ENCODE peak calls at places on chromosome 21, in seven cellular contexts. F is tibial artery, U is prostate gland, Y is body of pancreas, H is adrenal gland, L is PC-9, T is tibial nerve. M is an unnamed sample.

GRCh38 chr21:36887983-36888382 is 78.5 kb downstream of the HLCS start:
- DNase-seq in L (no peak), T (no peak), U (no peak), H (no peak), Y (no peak), F (no peak), M (no peak)

GRCh38 chr21:35925497-35925896 is 134.8 kb downstream of the SETD4 start:
- DNase-seq in T (no peak), H (peak; percentile 65), L (no peak), F (no peak), Y (peak; percentile 77), U (peak; percentile 20), M (peak; percentile 8)

GRCh38 chr21:19684328-19684727 is 1280.7 kb upstream of the TMPRSS15 start:
- DNase-seq in L (no peak), U (no peak), T (no peak), H (no peak), F (no peak), Y (no peak), M (no peak)

GRCh38 chr21:37204580-37204979 is 62.6 kb downstream of the VPS26C start:
- DNase-seq in Y (no peak), U (no peak), H (no peak), F (no peak), T (no peak), L (no peak), M (no peak)

GRCh38 chr21:31665397-31665796 is 5.9 kb downstream of the SOD1 start:
- DNase-seq in Y (no peak), F (no peak), U (no peak), T (no peak), L (no peak), H (peak; percentile 51), M (no peak)

GRCh38 chr21:42653492-42654061 is at the start of gene PDE9A:
- DNase-seq in Y (peak; percentile 48), F (no peak), L (peak; percentile 20), T (no peak), H (peak; percentile 60), U (peak; percentile 52), M (peak; percentile 33)

GRCh38 chr21:25639167-25639921 is at the start of gene JAM2:
- DNase-seq in F (peak; percentile 67), U (peak; percentile 9), H (peak; percentile 47), L (no peak), Y (peak; percentile 19), T (peak; percentile 22), M (peak; percentile 82)

GRCh38 chr21:42107177-42107880 is 36.2 kb downstream of the UMODL1 start:
- DNase-seq in U (no peak), H (no peak), F (no peak), T (no peak), Y (no peak), L (no peak), M (no peak)

GRCh38 chr21:42414928-42415769 is 11.4 kb downstream of the UBASH3A start:
- DNase-seq in F (no peak), L (peak; percentile 56), U (no peak), H (peak; percentile 53), Y (no peak), T (no peak), M (peak; percentile 8)

GRCh38 chr21:32007461-32007860 is 134.6 kb downstream of the HUNK start:
- DNase-seq in Y (no peak), F (no peak), H (no peak), T (no peak), L (no peak), U (no peak), M (peak; percentile 43)

GRCh38 chr21:27320868-27321267 is 354.0 kb upstream of the ADAMTS5 start:
- DNase-seq in U (no peak), L (no peak), Y (no peak), T (no peak), H (no peak), F (no peak), M (no peak)

GRCh38 chr21:24367936-24368335 is 1239.3 kb downstream of the MRPL39 start:
- DNase-seq in T (no peak), L (no peak), F (no peak), H (no peak), U (no peak), Y (no peak), M (peak; percentile 46)

GRCh38 chr21:26756491-26757159 is 88.6 kb downstream of the ADAMTS1 start:
- DNase-seq in H (no peak), U (no peak), F (no peak), T (no peak), L (no peak), Y (no peak), M (peak; percentile 32)

GRCh38 chr21:41777934-41778815 is 11.3 kb upstream of the RIPK4 start:
- DNase-seq in Y (peak; percentile 97), F (peak; percentile 96), L (peak; percentile 81), U (peak; percentile 90), H (peak; percentile 93), T (peak; percentile 81), M (peak; percentile 97)

GRCh38 chr21:25280061-25280460 is 327.2 kb downstream of the MRPL39 start:
- DNase-seq in H (no peak), T (no peak), Y (no peak), U (no peak), F (no peak), L (no peak), M (no peak)

GRCh38 chr21:28885853-28886177 is 106.9 kb downstream of the LTN1 start:
- DNase-seq in H (no peak), T (no peak), F (no peak), Y (no peak), U (no peak), L (no peak), M (peak; percentile 75)

GRCh38 chr21:35976481-35976880 is 83.8 kb downstream of the SETD4 start:
- DNase-seq in T (no peak), U (no peak), L (no peak), Y (no peak), H (no peak), F (no peak), M (no peak)

GRCh38 chr21:35637431-35637830 is 422.9 kb downstream of the SETD4 start:
- DNase-seq in U (peak; percentile 33), L (no peak), T (peak; percentile 19), H (peak; percentile 53), F (peak; percentile 69), Y (no peak), M (peak; percentile 22)

GRCh38 chr21:41396452-41397107 is 29.5 kb upstream of the MX1 start:
- DNase-seq in F (no peak), U (peak; percentile 45), T (no peak), H (no peak), Y (peak; percentile 40), L (peak; percentile 63), M (peak; percentile 65)

GRCh38 chr21:42031241-42031640 is 21.1 kb upstream of the ZBTB21 start:
- DNase-seq in U (no peak), Y (no peak), T (no peak), F (peak; percentile 29), L (no peak), H (no peak), M (no peak)

GRCh38 chr21:34885636-34886553 is 163.2 kb downstream of the RUNX1 start:
- DNase-seq in F (no peak), Y (peak; percentile 15), T (no peak), L (no peak), H (no peak), U (no peak), M (peak; percentile 45)

GRCh38 chr21:44842721-44843445 is 25.0 kb upstream of the SUMO3 start:
- DNase-seq in U (no peak), H (no peak), L (no peak), F (peak; percentile 52), Y (no peak), T (no peak), M (no peak)

GRCh38 chr21:29146726-29147125 is 16.3 kb downstream of the MAP3K7CL start:
- DNase-seq in T (no peak), H (no peak), Y (no peak), L (no peak), U (no peak), F (no peak), M (no peak)

GRCh38 chr21:38325761-38326420 is 69.1 kb downstream of the KCNJ15 start:
- DNase-seq in U (no peak), T (no peak), F (no peak), H (no peak), L (no peak), Y (no peak), M (no peak)

GRCh38 chr21:38326899-38327298 is 70.1 kb downstream of the KCNJ15 start:
- DNase-seq in T (no peak), L (no peak), Y (no peak), U (no peak), H (no peak), F (no peak), M (no peak)

GRCh38 chr21:38325216-38325615 is 68.4 kb downstream of the KCNJ15 start:
- DNase-seq in L (no peak), U (no peak), H (no peak), Y (no peak), F (no peak), T (no peak), M (no peak)

GRCh38 chr21:38327984-38328383 is 71.2 kb downstream of the KCNJ15 start:
- DNase-seq in F (no peak), H (no peak), L (no peak), U (no peak), T (no peak), Y (no peak), M (no peak)

GRCh38 chr21:38326429-38326828 is 69.6 kb downstream of the KCNJ15 start:
- DNase-seq in F (no peak), U (no peak), L (no peak), H (no peak), T (no peak), Y (no peak), M (no peak)
- H3K4me1 ChIP-seq in F (peaks cover 5% of the 10 kb centered on the region), U (no peaks in the 10 kb centered on the region), L (no peaks in the 10 kb centered on the region), H (no peaks in the 10 kb centered on the region), T (no peaks in the 10 kb centered on the region), Y (no peaks in the 10 kb centered on the region), M (peaks cover 55% of the 10 kb centered on the region)

GRCh38 chr21:16079830-16080229 is 350.0 kb downstream of the USP25 start:
- DNase-seq in L (no peak), Y (no peak), T (no peak), F (no peak), U (peak; percentile 42), H (no peak), M (peak; percentile 76)
- H3K4me3 ChIP-seq in L (no peak overlapping the region), Y (no peak overlapping the region), T (no peak overlapping the region), F (no peak overlapping the region), U (no peak overlapping the region), H (no peak overlapping the region), M (no peak overlapping the region)

DNA sequence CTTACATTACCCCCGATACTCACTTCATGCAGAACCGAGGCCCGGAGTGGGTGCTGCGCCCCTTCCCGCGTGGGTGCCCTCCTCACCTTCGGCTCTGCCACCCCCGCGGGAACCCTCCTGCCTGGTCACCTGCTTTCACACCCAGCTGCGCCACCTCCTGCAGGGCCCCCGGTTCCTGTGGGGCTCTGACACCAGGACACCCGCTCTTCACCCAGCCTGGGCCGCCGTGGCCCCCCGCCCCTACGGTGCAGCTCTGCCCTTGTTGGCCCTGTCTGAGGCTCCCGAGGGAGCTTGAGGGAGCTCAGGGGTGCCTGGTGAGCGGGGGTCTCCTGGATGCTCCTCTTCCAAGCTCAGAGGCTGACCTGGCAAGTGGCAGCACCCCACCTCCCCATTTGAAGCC is 19.0 kb downstream of the RRP1 start:
- DNase-seq in F (no peak), T (no peak), Y (no peak), H (no peak), U (no peak), L (no peak), M (no peak)
- H3K4me1 ChIP-seq in F (peaks cover 23% of the 10 kb centered on the region), T (peaks cover 10% of the 10 kb centered on the region), Y (peaks cover 8% of the 10 kb centered on the region), H (peaks cover 13% of the 10 kb centered on the region), U (peaks cover 7% of the 10 kb centered on the region), L (no peaks in the 10 kb centered on the region), M (peaks cover 33% of the 10 kb centered on the region)

DNA sequence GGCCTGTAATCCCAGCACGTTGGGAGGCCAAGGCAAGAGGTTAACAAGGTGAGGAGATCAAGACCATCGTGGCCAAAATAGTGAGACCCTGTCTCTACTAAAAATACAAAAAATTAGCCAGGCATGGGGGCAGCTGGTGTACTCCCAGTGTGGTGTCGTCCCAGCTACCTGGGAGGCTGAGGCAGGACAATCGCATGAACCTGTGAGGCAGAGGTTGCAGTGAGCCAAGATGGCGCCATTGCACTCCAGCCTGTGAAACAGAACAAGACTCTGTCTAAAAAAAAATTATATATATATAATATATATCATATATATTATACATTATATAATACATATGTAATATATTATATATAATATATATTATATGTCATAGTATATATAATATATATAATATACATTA is 249.2 kb upstream of the TPTE start:
- DNase-seq in U (no peak), F (peak; percentile 9), H (peak; percentile 28), Y (no peak), T (no peak), L (no peak), M (no peak)
- H3K4me3 ChIP-seq in U (no peak overlapping the region), F (no peak overlapping the region), H (no peak overlapping the region), Y (no peak overlapping the region), T (no peak overlapping the region), L (no peak overlapping the region), M (no peak overlapping the region)